ENCODE peak calls at places on chromosome X, in six cellular contexts. X is neuronal stem cell, O is mesendoderm, W is mesenchymal stem cell, P is H9, A is H1. Y is an unnamed sample.
A peak's percentile ranks its signal among the peaks of the same experiment; 100 is the strongest.

GRCh38 chrX:101219116-101219839 is at the start of gene DRP2:
- DNase-seq in X (no peak), P (no peak), W (peak; percentile 40), A (no peak), O (no peak), Y (peak; percentile 58)

GRCh38 chrX:46683023-46683422 is 75.9 kb downstream of the SLC9A7 start:
- DNase-seq in W (no peak), A (no peak), X (no peak), P (no peak), O (peak; percentile 39), Y (peak; percentile 22)

GRCh38 chrX:80335062-80335830 is 85.0 kb upstream of the TENT5D start:
- DNase-seq in W (peak; percentile 43), O (peak; percentile 78), P (peak; percentile 81), A (no peak), X (peak; percentile 3), Y (no peak)

GRCh38 chrX:40224658-40225057 is 126.9 kb upstream of the BCOR start:
- DNase-seq in O (no peak), W (no peak), X (no peak), P (no peak), A (no peak), Y (no peak)

GRCh38 chrX:17032351-17032750 is 85.9 kb downstream of the REPS2 start:
- DNase-seq in A (no peak), X (no peak), O (no peak), W (no peak), P (no peak), Y (no peak)

GRCh38 chrX:53018627-53019026 is 30.0 kb upstream of the GPR173 start:
- DNase-seq in A (no peak), W (no peak), P (peak; percentile 36), X (no peak), O (peak; percentile 30), Y (no peak)

GRCh38 chrX:136679581-136679980 is 31.6 kb downstream of the CD40LG start:
- DNase-seq in A (no peak), P (no peak), O (no peak), W (no peak), X (no peak), Y (no peak)

GRCh38 chrX:19857131-19857530 is 30.3 kb downstream of the SH3KBP1 start:
- DNase-seq in X (no peak), P (no peak), A (no peak), O (no peak), W (no peak), Y (no peak)

GRCh38 chrX:124226129-124226528 is 106.3 kb upstream of the TEX13D start:
- DNase-seq in W (no peak), X (no peak), P (no peak), A (no peak), O (no peak), Y (no peak)

GRCh38 chrX:70172964-70173363 is 4.3 kb upstream of the DGAT2L6 start:
- DNase-seq in P (no peak), X (no peak), O (peak; percentile 18), A (no peak), W (no peak), Y (no peak)

GRCh38 chrX:133576876-133577275 is 161.6 kb upstream of the GPC4 start:
- DNase-seq in W (no peak), A (no peak), X (no peak), P (no peak), O (no peak), Y (no peak)

GRCh38 chrX:38796926-38797325 is 4.3 kb upstream of the MID1IP1 start:
- DNase-seq in O (no peak), W (no peak), X (no peak), P (no peak), A (no peak), Y (peak; percentile 70)

GRCh38 chrX:100478714-100479113 is 68.6 kb upstream of the PCDH19 start:
- DNase-seq in P (no peak), X (no peak), W (no peak), O (peak; percentile 50), A (no peak), Y (no peak)

GRCh38 chrX:20519826-20520225 is 253.1 kb upstream of the RPS6KA3 start:
- DNase-seq in A (no peak), W (no peak), O (no peak), X (no peak), P (no peak), Y (no peak)

GRCh38 chrX:56802921-56803848 is 74.1 kb downstream of the NBDY start:
- DNase-seq in P (peak; percentile 71), W (peak; percentile 55), O (peak; percentile 70), X (peak; percentile 48), A (peak; percentile 36), Y (peak; percentile 76)

GRCh38 chrX:64842492-64842891 is 133.8 kb downstream of the ZC4H2 start:
- DNase-seq in P (no peak), O (no peak), A (no peak), W (no peak), X (no peak), Y (no peak)

GRCh38 chrX:84160736-84161135 is 27.3 kb downstream of the RPS6KA6 start:
- DNase-seq in P (no peak), W (no peak), X (no peak), A (no peak), O (no peak), Y (no peak)

DNA sequence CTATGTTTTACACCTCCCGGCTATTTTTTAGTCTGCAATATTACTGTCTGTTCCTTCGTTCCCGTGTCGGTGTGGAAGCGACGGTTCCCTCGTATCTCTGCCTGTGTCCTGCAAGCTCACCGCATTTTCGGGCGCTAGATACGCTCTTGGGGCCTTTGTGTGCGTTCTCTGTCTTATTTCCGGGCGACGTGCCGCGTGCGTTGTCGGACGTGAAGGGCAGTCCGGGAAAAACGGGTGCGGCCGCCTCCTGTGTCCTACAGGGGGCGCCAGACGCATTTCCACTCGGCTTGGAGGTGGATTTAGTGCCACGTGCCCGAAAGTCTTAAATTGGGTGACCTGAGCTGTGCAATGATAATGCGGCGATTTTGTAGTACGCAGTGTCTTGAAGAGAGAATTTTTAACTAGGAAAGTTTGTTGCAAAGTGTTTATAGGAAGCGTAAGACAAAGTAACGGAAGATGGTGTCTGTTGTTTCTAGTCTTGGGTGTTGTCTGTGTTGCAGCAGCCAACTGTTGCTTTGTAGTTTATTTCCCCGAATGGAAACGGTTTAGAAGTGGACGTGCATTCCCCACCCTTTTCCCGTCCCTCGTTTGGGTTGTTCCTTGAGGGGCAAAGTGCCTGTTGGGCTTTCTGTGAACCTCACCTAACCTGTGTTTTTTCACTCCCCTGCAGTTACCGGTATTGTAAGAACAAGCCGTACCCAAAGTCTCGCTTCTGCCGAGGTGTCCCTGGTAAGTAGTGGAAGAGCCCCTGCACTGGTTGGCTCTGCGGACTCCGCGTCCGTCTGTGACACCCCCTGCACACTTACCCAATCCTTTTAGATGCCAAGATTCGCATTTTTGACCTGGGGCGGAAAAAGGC is 720 bp downstream of the RPL10 start:
- DNase-seq in A (no peak), X (no peak), W (peak; percentile 75), O (peak; percentile 82), P (peak; percentile 70), Y (peak; percentile 67)
- H2AK5ac ChIP-seq in A (no peak overlapping the region), X (no peak overlapping the region), W (peak overlapping the region; percentile 15), O (no peak overlapping the region), P (no peak overlapping the region), Y (peak overlapping the region; percentile 97)

DNA sequence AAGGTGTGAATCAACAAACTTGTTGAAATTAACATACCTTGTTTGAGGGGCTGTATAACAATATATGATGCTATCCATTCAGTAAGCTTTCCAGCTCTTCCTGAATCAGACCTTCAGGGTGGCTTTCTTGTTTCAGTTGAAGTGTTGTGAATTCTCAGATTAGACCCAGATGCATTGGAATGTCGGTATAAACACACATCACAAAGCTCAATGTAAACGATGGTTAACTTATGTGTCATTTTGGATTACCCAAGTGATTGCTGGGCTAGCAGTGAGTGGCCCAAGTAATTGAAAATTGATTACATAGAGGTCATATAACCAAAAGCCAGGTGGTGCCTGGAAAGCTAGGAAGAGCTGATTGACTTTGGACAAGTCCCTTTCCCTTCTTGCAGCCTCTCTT is 115.0 kb downstream of the SHROOM4 start:
- DNase-seq in O (peak; percentile 56), A (no peak), P (no peak), W (peak; percentile 22), X (no peak), Y (peak; percentile 44)
- H2AK5ac ChIP-seq in O (no peak overlapping the region), A (no peak overlapping the region), P (peak overlapping the region; percentile 6), W (no peak overlapping the region), X (no peak overlapping the region), Y (no peak overlapping the region)

GRCh38 chrX:147914609-147915008 is 2.9 kb downstream of the FMR1 start:
- DNase-seq in P (no peak), O (no peak), W (no peak), X (no peak), A (no peak), Y (no peak)

GRCh38 chrX:147910607-147911006 is 1.1 kb upstream of the FMR1 start:
- DNase-seq in W (no peak), X (no peak), A (no peak), O (no peak), P (no peak), Y (no peak)

GRCh38 chrX:147913570-147913969 is 1.9 kb downstream of the FMR1 start:
- DNase-seq in P (no peak), W (no peak), A (no peak), X (no peak), O (no peak), Y (no peak)

GRCh38 chrX:147912093-147912801 is 528 bp downstream of the FMR1 start:
- DNase-seq in A (no peak), O (peak; percentile 69), P (no peak), W (peak; percentile 60), X (peak; percentile 12), Y (peak; percentile 31)

GRCh38 chrX:147911192-147912022 is at the start of gene FMR1:
- DNase-seq in X (peak; percentile 84), P (peak; percentile 88), A (peak; percentile 61), W (peak; percentile 91), O (peak; percentile 92), Y (peak; percentile 86)
- H2AK5ac ChIP-seq in X (no peak within 1 kb of the TSS), P (peak within 1 kb of the TSS; percentile 93), A (no peak within 1 kb of the TSS), W (no peak within 1 kb of the TSS), O (no peak within 1 kb of the TSS), Y (no peak within 1 kb of the TSS)

GRCh38 chrX:153932220-153932915 is 2.5 kb downstream of the NAA10 start:
- DNase-seq in A (no peak), X (no peak), P (no peak), W (no peak), O (no peak), Y (no peak)

GRCh38 chrX:153934473-153935325 is at the start of gene NAA10:
- DNase-seq in P (peak; percentile 69), A (no peak), W (peak; percentile 67), X (peak; percentile 50), O (peak; percentile 73), Y (peak; percentile 63)

GRCh38 chrX:153935326-153935851 is 552 bp upstream of the NAA10 start:
- DNase-seq in W (no peak), A (no peak), P (peak; percentile 69), O (peak; percentile 42), X (no peak), Y (no peak)

GRCh38 chrX:153931748-153932147 is 3.1 kb downstream of the NAA10 start:
- DNase-seq in P (no peak), W (no peak), O (no peak), A (no peak), X (no peak), Y (no peak)

DNA sequence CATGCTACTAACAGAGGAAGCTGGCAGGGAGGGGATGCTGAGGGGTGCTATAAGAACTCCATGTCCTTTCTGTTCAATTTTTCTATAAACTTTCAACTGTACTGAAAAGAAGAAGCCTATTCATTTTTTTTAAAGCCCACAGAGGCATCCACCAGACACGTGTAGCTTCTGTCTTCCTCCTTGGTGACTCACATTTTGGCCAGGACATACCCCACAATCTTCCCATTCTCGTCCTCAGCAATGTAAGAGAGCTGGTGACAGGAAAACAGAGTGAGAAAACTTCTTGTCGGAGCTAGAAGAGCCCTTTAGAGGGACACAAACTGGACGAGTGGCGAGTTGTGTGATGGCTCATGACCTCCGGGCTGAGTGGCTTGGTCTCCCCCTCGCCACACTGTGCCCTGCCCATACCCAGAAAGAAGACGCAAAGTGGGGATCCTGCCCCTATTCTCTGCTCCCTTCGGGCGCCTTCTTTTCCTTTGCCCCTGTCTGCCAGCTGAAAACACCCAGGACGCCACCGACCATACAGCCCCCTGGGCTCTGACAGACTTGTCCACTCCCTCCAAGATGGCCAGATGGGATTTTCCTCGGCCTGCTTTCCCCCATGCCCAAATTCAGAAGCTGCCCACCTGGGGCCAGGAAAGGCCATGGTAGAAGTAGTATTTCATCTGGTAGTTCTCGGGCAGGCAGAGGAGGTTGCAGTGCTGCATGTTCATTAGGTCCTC is 925 bp downstream of the NAA10 start:
- DNase-seq in A (no peak), P (no peak), X (no peak), W (peak; percentile 51), O (no peak), Y (peak; percentile 56)
- H2AK5ac ChIP-seq in A (no peak overlapping the region), P (no peak overlapping the region), X (no peak overlapping the region), W (no peak overlapping the region), O (no peak overlapping the region), Y (peak overlapping the region; percentile 82)

Y was measured in IMR-90.